ENCODE peak calls at places on chromosomes 13 and 19, in five cellular contexts. M is mesenchymal stem cell, Q is psoas muscle, X is hepatocyte, E is GM23248. H is an unnamed sample. For H3K36me3, the result is how much of the 10 kb centered on the place peaks cover.

GRCh38 chr13:51905787-51906186 is 44.0 kb downstream of the CCDC70 start:
- DNase-seq in X (no peak), M (no peak), Q (no peak), E (no peak), H (no peak)

GRCh38 chr19:28549680-28550277 is 663.2 kb downstream of the UQCRFS1 start:
- DNase-seq in X (no peak), Q (no peak), M (no peak), E (no peak), H (no peak)

GRCh38 chr13:96684472-96684871 is 309.8 kb downstream of the OXGR1 start:
- DNase-seq in X (no peak), M (no peak), Q (no peak), E (no peak), H (no peak)

GRCh38 chr13:113976711-113977684 is 3.1 kb upstream of the C13orf46 start:
- DNase-seq in Q (peak), X (no peak), E (peak), M (no peak), H (no peak)

GRCh38 chr13:30191491-30192100 is 115.8 kb downstream of the KATNAL1 start:
- DNase-seq in X (peak), E (peak), Q (no peak), M (no peak), H (no peak)

GRCh38 chr13:73138276-73138950 is 79.6 kb downstream of the KLF5 start:
- DNase-seq in E (peak), X (peak), M (peak), Q (no peak), H (no peak)

GRCh38 chr19:12365372-12366162 is at the start of gene ZNF442:
- DNase-seq in X (peak), Q (peak), E (peak), M (peak), H (peak)

GRCh38 chr13:74778946-74779345 is 644.7 kb upstream of the KLF12 start:
- DNase-seq in E (peak), Q (no peak), X (no peak), M (no peak), H (no peak)

GRCh38 chr19:982567-983170 is 1.5 kb upstream of the WDR18 start:
- DNase-seq in Q (peak), X (peak), E (peak), M (peak), H (peak)

GRCh38 chr13:67383358-67383757 is 153.2 kb upstream of the PCDH9 start:
- DNase-seq in M (peak), Q (no peak), X (peak), E (no peak), H (no peak)

GRCh38 chr13:47545206-47545605 is 455.9 kb downstream of the SUCLA2 start:
- DNase-seq in M (no peak), Q (no peak), E (peak), X (no peak), H (no peak)

GRCh38 chr13:111506131-111506530 is 185.7 kb downstream of the TEX29 start:
- DNase-seq in M (no peak), X (no peak), Q (no peak), E (no peak), H (no peak)

GRCh38 chr19:3426433-3426832 is 53.9 kb downstream of the SMIM24 start:
- DNase-seq in E (no peak), Q (no peak), X (no peak), M (no peak), H (no peak)

GRCh38 chr19:1263198-1263597 is 5.9 kb upstream of the CIRBP start:
- DNase-seq in X (no peak), E (no peak), M (no peak), Q (no peak), H (no peak)

GRCh38 chr19:7631577-7631976 is 1.9 kb downstream of the PCP2 start:
- DNase-seq in M (no peak), X (no peak), E (no peak), Q (no peak), H (no peak)

GRCh38 chr19:13082192-13083007 is 20.3 kb downstream of the LYL1 start:
- DNase-seq in X (peak), E (peak), M (peak), Q (no peak), H (no peak)

GRCh38 chr13:112803422-112803821 is 113.6 kb downstream of the ATP11A start:
- DNase-seq in M (no peak), Q (no peak), X (no peak), E (no peak), H (no peak)

GRCh38 chr19:6613711-6614110 is 22.8 kb upstream of the CD70 start:
- DNase-seq in Q (no peak), E (peak), M (no peak), X (no peak), H (no peak)

GRCh38 chr13:106140476-106140875 is 395.0 kb downstream of the EFNB2 start:
- DNase-seq in M (no peak), E (no peak), Q (no peak), X (no peak), H (no peak)

GRCh38 chr19:49718511-49718910 is 27.6 kb downstream of the CPT1C start:
- DNase-seq in M (peak), E (no peak), X (no peak), Q (no peak), H (no peak)

GRCh38 chr19:35908977-35909683 is 1.0 kb upstream of the TYROBP start:
- DNase-seq in X (no peak), E (no peak), Q (peak), M (no peak), H (no peak)
- H3K4me3 ChIP-seq in X (no peak), E (no peak), Q (no peak), M (no peak), H (no peak)

GRCh38 chr19:16575861-16576689 is 3.9 kb upstream of the SLC35E1 start:
- DNase-seq in E (no peak), X (no peak), Q (no peak), M (no peak), H (no peak)
- H3K36me3 ChIP-seq in E (under half), X (under half), Q (half or more), M (half or more), H (under half)

GRCh38 chr19:16370671-16371391 is 46.2 kb downstream of the KLF2 start:
- DNase-seq in E (no peak), Q (no peak), M (no peak), X (no peak), H (peak)
- H3K4me3 ChIP-seq in E (no peak), Q (no peak), M (no peak), X (no peak), H (peak)

GRCh38 chr13:20057214-20057613 is 98.7 kb downstream of the ZMYM2 start:
- DNase-seq in M (no peak), E (no peak), X (no peak), Q (no peak), H (no peak)
- H3K36me3 ChIP-seq in M (under half), E (half or more), X (under half), Q (half or more), H (under half)

GRCh38 chr19:38209152-38209551 is 14.9 kb downstream of the DPF1 start:
- DNase-seq in M (no peak), Q (no peak), X (no peak), E (no peak), H (no peak)

GRCh38 chr19:38211206-38211605 is 12.8 kb downstream of the DPF1 start:
- DNase-seq in X (peak), Q (no peak), E (peak), M (no peak), H (no peak)

GRCh38 chr19:38210458-38210987 is 13.5 kb downstream of the DPF1 start:
- DNase-seq in M (peak), Q (peak), X (peak), E (peak), H (no peak)

GRCh38 chr19:38208571-38208970 is 15.5 kb downstream of the DPF1 start:
- DNase-seq in X (no peak), E (no peak), Q (no peak), M (no peak), H (no peak)

DNA sequence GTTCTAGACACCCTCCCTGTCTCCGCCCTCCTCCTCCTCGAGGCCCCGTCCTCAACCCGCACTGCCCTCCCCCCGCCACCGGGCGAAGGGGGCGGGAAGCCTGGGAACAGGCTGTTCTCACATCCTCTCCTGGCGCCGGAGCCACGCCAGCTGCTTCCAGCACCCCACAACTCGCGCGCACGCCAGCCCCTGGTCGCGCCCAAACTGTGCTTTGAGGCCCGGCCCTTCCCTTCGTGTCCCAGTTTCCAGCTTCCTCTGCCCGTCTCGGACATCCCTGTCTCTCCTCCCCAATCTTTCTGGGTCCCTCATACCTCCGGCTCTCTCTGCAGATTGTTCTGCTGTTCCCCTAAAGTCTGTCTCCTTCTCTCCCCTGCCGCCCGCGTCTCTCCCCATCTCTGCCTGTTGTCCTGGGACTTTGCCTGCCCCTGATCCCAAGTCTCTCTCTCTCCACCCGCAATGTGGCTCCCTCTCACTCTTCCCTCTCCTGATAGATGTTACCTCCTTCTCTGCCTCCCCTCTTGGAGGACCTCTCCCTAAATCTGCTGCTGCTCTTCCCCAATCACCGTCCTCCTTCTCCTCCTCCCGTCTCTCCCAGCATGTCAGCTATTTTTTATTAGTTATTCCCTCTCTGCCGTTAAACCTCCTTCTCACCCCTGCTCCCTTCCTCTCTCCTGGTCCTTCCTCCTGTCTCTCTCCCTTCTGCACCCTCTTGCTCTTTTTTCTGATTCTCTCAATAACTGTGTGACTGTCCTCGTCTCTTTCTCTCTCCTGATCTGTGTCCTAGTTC is 14.2 kb downstream of the DPF1 start:
- DNase-seq in Q (peak), M (peak), E (peak), X (peak), H (no peak)
- H3K4me3 ChIP-seq in Q (peak), M (peak), E (peak), X (no peak), H (no peak)

DNA sequence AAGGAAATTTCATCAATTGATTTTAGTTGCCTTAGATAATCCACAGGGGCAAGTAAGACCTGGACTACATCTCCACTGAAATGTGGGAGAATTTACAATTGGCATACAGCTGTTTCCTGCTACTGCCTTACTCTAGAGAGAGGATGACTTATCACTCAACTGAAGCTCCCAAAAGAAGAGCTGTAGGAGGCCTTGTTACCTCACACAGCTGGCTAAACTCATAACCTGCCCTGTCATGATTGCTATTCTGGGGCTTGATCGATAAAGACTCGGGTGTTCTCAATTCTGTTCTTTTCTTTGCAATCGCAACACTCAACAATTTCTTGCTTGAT is 1396.4 kb downstream of the EFNB2 start:
- DNase-seq in Q (no peak), M (no peak), E (no peak), X (no peak), H (no peak)
- H3K36me3 ChIP-seq in Q (under half), M (under half), E (under half), X (under half), H (under half)

GRCh38 chr19:55640577-55641375 is at the start of gene ZNF580:
- DNase-seq in E (peak), Q (peak), M (peak), X (peak), H (peak)

GRCh38 chr19:55636723-55637122 is 4.1 kb upstream of the ZNF580 start:
- DNase-seq in M (no peak), E (no peak), X (no peak), Q (peak), H (no peak)

GRCh38 chr19:55640043-55640576 is 692 bp upstream of the ZNF580 start:
- DNase-seq in X (no peak), Q (peak), M (peak), E (peak), H (peak)

GRCh38 chr19:55637534-55637933 is 3.3 kb upstream of the ZNF580 start:
- DNase-seq in E (no peak), M (no peak), Q (no peak), X (no peak), H (no peak)

GRCh38 chr19:55638864-55639359 is 1.9 kb upstream of the ZNF580 start:
- DNase-seq in X (no peak), E (peak), M (peak), Q (peak), H (peak)
- H3K4me3 ChIP-seq in X (no peak), E (no peak), M (no peak), Q (peak), H (no peak)

GRCh38 chr13:45398862-45399261 is 19.3 kb downstream of the SLC25A30 start:
- DNase-seq in E (no peak), Q (no peak), X (no peak), M (no peak), H (peak)

GRCh38 chr13:45402641-45403040 is 15.5 kb downstream of the SLC25A30 start:
- DNase-seq in Q (no peak), E (no peak), M (no peak), X (no peak), H (no peak)

GRCh38 chr13:45396548-45397095 is 21.6 kb downstream of the SLC25A30 start:
- DNase-seq in M (peak), E (no peak), Q (no peak), X (no peak), H (peak)

GRCh38 chr13:45403081-45403480 is 15.1 kb downstream of the SLC25A30 start:
- DNase-seq in Q (no peak), E (no peak), X (no peak), M (no peak), H (no peak)

GRCh38 chr13:45401306-45401705 is 16.9 kb downstream of the SLC25A30 start:
- DNase-seq in Q (no peak), M (no peak), E (no peak), X (no peak), H (no peak)
- H3K36me3 ChIP-seq in Q (half or more), M (under half), E (under half), X (under half), H (under half)

DNA sequence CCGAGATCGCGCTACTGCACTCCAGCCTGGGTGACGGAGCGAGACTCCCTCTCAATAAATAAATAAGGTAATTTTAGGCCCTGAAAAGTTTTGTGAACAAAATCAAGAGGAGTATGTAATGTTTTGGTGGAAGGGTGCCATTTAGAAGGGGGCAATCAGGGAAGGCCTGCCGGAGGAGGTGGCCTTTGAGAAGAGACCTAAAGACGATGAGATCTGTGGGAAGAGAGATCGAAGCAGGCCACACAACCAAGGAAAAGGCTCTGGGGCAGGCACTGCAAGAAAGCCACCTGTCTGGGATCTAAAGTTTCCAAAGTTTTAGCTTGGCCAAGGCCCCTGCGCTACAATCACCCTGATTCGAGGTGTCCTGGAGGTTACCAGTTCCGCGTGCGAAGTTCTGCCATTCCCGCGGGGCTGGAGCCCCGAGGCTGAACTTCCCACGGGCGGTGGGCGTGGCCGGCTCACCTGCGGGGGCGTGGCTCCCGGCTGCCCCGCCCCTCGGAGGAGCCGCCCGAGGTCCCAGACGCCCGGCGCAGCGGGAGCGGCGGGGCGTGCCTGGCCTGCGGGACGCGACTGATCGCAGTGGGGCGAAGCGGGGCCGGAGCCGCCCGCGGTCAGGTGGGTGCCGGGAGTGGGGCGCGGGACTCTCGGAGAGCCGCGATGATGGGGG is at the start of gene KLC3:
- DNase-seq in X (peak), M (no peak), Q (no peak), E (peak), H (no peak)
- H3K4me3 ChIP-seq in X (no peak), M (no peak), Q (peak), E (no peak), H (no peak)

GRCh38 chr13:20231839-20232555 is at the start of gene GJB6:
- DNase-seq in Q (no peak), X (peak), E (peak), M (no peak), H (no peak)
- H3K36me3 ChIP-seq in Q (under half), X (under half), E (under half), M (under half), H (under half)